ENCODE peak calls at places on chromosomes 3 and 15, in four cellular contexts. L is substantia nigra, N is fibroblast of mammary gland, D is Calu3. A is an unnamed sample.

GRCh38 chr3:108389361-108389760 is 93.0 kb downstream of the HHLA2 start:
- DNase-seq in D (no peak), L (no peak), N (no peak), A (no peak)

GRCh38 chr15:41796457-41796856 is 22.2 kb downstream of the MAPKBP1 start:
- DNase-seq in N (peak; percentile 89), L (no peak), D (no peak), A (no peak)

GRCh38 chr15:50265620-50266019 is at the start of gene HDC:
- DNase-seq in D (no peak), N (no peak), L (no peak), A (no peak)

GRCh38 chr3:22245817-22246583 is 495.0 kb upstream of the ZNF385D start:
- DNase-seq in D (no peak), N (no peak), L (no peak), A (no peak)

GRCh38 chr3:39724233-39724846 is 85.1 kb upstream of the MYRIP start:
- DNase-seq in N (peak; percentile 6), L (no peak), D (peak; percentile 29), A (no peak)

GRCh38 chr15:85889956-85890619 is 95.4 kb upstream of the KLHL25 start:
- DNase-seq in N (no peak), D (no peak), L (no peak), A (no peak)

GRCh38 chr3:25043181-25043580 is 384.9 kb upstream of the RARB start:
- DNase-seq in L (no peak), D (no peak), N (no peak), A (no peak)

GRCh38 chr3:105822171-105823123 is 46.4 kb downstream of the CBLB start:
- DNase-seq in D (no peak), L (no peak), N (no peak), A (no peak)

GRCh38 chr15:77028451-77029165 is 33.7 kb downstream of the PSTPIP1 start:
- DNase-seq in N (no peak), L (no peak), D (no peak), A (no peak)

GRCh38 chr3:183988216-183988790 is 29.4 kb downstream of the ABCC5 start:
- DNase-seq in D (no peak), L (no peak), N (peak; percentile 25), A (no peak)

GRCh38 chr3:197468866-197469382 is 86.8 kb downstream of the BDH1 start:
- DNase-seq in N (peak; percentile 85), D (no peak), L (no peak), A (peak; percentile 24)

GRCh38 chr3:136818851-136819783 is at the start of gene SLC35G2:
- DNase-seq in N (peak; percentile 89), D (peak; percentile 84), L (peak; percentile 22), A (peak; percentile 61)

GRCh38 chr3:55329849-55330248 is 157.3 kb downstream of the WNT5A start:
- DNase-seq in N (peak; percentile 95), D (no peak), L (no peak), A (peak; percentile 20)

GRCh38 chr3:1072040-1072439 is 20.8 kb upstream of the CNTN6 start:
- DNase-seq in L (no peak), D (no peak), N (no peak), A (no peak)

A was measured in PC-9.